ENCODE peak calls at places on chromosomes 12 and 14, in five cellular contexts. One of them, this sample, is unnamed.

GRCh38 chr12:1046727-1047126 is 55.7 kb downstream of the ERC1 start:
- DNase-seq in prostate gland: no peak
- DNase-seq in CD4-positive, alpha-beta memory T cell: no peak
- DNase-seq in aorta: no peak
- DNase-seq in lower lobe of right lung: no peak
- DNase-seq in this sample: no peak

GRCh38 chr12:107523760-107524558 is 161.6 kb upstream of the PWP1 start:
- DNase-seq in lower lobe of right lung: no peak
- DNase-seq in CD4-positive, alpha-beta memory T cell: no peak
- DNase-seq in aorta: no peak
- DNase-seq in prostate gland: no peak
- DNase-seq in this sample: no peak

GRCh38 chr12:26539131-26539530 is 293.9 kb downstream of the ITPR2 start:
- DNase-seq in aorta: no peak
- DNase-seq in lower lobe of right lung: no peak
- DNase-seq in CD4-positive, alpha-beta memory T cell: no peak
- DNase-seq in prostate gland: no peak
- DNase-seq in this sample: no peak

GRCh38 chr12:54394281-54394719 is 9.8 kb upstream of the ZNF385A start:
- DNase-seq in CD4-positive, alpha-beta memory T cell: no peak
- DNase-seq in lower lobe of right lung: no peak
- DNase-seq in aorta: no peak
- DNase-seq in prostate gland: peak; percentile 67
- DNase-seq in this sample: no peak

GRCh38 chr12:97567619-97568110 is 105.1 kb downstream of the RMST start:
- DNase-seq in aorta: no peak
- DNase-seq in lower lobe of right lung: no peak
- DNase-seq in prostate gland: no peak
- DNase-seq in CD4-positive, alpha-beta memory T cell: no peak
- DNase-seq in this sample: no peak

GRCh38 chr12:124114316-124114715 is 141.3 kb downstream of the ZNF664 start:
- DNase-seq in aorta: no peak
- DNase-seq in prostate gland: no peak
- DNase-seq in CD4-positive, alpha-beta memory T cell: no peak
- DNase-seq in lower lobe of right lung: no peak
- DNase-seq in this sample: no peak

GRCh38 chr14:92323031-92323915 is at the start of gene SLC24A4:
- DNase-seq in lower lobe of right lung: no peak
- DNase-seq in CD4-positive, alpha-beta memory T cell: no peak
- DNase-seq in prostate gland: no peak
- DNase-seq in aorta: no peak
- DNase-seq in this sample: no peak

GRCh38 chr12:10363922-10364838 is 25.7 kb downstream of the KLRK1 start:
- DNase-seq in aorta: peak; percentile 52
- DNase-seq in CD4-positive, alpha-beta memory T cell: peak; percentile 32
- DNase-seq in prostate gland: peak; percentile 50
- DNase-seq in lower lobe of right lung: no peak
- DNase-seq in this sample: peak; percentile 33

GRCh38 chr12:10194160-10194559 is 15.3 kb downstream of the TMEM52B start:
- DNase-seq in aorta: no peak
- DNase-seq in CD4-positive, alpha-beta memory T cell: no peak
- DNase-seq in lower lobe of right lung: no peak
- DNase-seq in prostate gland: no peak
- DNase-seq in this sample: no peak

GRCh38 chr12:126055521-126055920 is 990.3 kb downstream of the AACS start:
- DNase-seq in lower lobe of right lung: no peak
- DNase-seq in aorta: no peak
- DNase-seq in CD4-positive, alpha-beta memory T cell: no peak
- DNase-seq in prostate gland: no peak
- DNase-seq in this sample: no peak

GRCh38 chr12:19837543-19837942 is 398.3 kb downstream of the AEBP2 start:
- DNase-seq in aorta: no peak
- DNase-seq in CD4-positive, alpha-beta memory T cell: no peak
- DNase-seq in prostate gland: no peak
- DNase-seq in lower lobe of right lung: no peak
- DNase-seq in this sample: no peak

GRCh38 chr14:90512332-90512951 is 115.6 kb downstream of the CALM1 start:
- DNase-seq in aorta: no peak
- DNase-seq in CD4-positive, alpha-beta memory T cell: no peak
- DNase-seq in prostate gland: no peak
- DNase-seq in lower lobe of right lung: peak; percentile 40
- DNase-seq in this sample: no peak

GRCh38 chr14:100192672-100193416 is 33.4 kb upstream of the DEGS2 start:
- DNase-seq in CD4-positive, alpha-beta memory T cell: peak; percentile 100
- DNase-seq in lower lobe of right lung: peak; percentile 100
- DNase-seq in aorta: peak; percentile 99
- DNase-seq in prostate gland: peak; percentile 100
- DNase-seq in this sample: peak; percentile 100

GRCh38 chr12:30694971-30695326 is 720 bp downstream of the IPO8 start:
- DNase-seq in lower lobe of right lung: peak; percentile 63
- DNase-seq in aorta: peak; percentile 58
- DNase-seq in CD4-positive, alpha-beta memory T cell: peak; percentile 4
- DNase-seq in prostate gland: peak; percentile 30
- DNase-seq in this sample: peak; percentile 76

GRCh38 chr12:28108599-28108998 is 81.7 kb upstream of the CCDC91 start:
- DNase-seq in CD4-positive, alpha-beta memory T cell: peak; percentile 48
- DNase-seq in lower lobe of right lung: no peak
- DNase-seq in aorta: no peak
- DNase-seq in prostate gland: no peak
- DNase-seq in this sample: no peak

GRCh38 chr12:45695035-45695434 is 34.5 kb upstream of the ARID2 start:
- DNase-seq in CD4-positive, alpha-beta memory T cell: no peak
- DNase-seq in aorta: no peak
- DNase-seq in lower lobe of right lung: no peak
- DNase-seq in prostate gland: no peak
- DNase-seq in this sample: no peak

GRCh38 chr12:107356266-107356936 is 263.1 kb upstream of the CRY1 start:
- DNase-seq in lower lobe of right lung: no peak
- DNase-seq in prostate gland: no peak
- DNase-seq in aorta: no peak
- DNase-seq in CD4-positive, alpha-beta memory T cell: no peak
- DNase-seq in this sample: no peak

GRCh38 chr12:109559601-109560000 is 13.7 kb downstream of the MMAB start:
- DNase-seq in aorta: no peak
- DNase-seq in lower lobe of right lung: no peak
- DNase-seq in prostate gland: no peak
- DNase-seq in CD4-positive, alpha-beta memory T cell: no peak
- DNase-seq in this sample: peak; percentile 59

GRCh38 chr12:53561590-53561953 is 54.3 kb upstream of the NPFF start:
- DNase-seq in CD4-positive, alpha-beta memory T cell: no peak
- DNase-seq in aorta: no peak
- DNase-seq in lower lobe of right lung: no peak
- DNase-seq in prostate gland: no peak
- DNase-seq in this sample: no peak

GRCh38 chr14:70448633-70449032 is 3.3 kb upstream of the ADAM21 start:
- DNase-seq in aorta: no peak
- DNase-seq in prostate gland: no peak
- DNase-seq in CD4-positive, alpha-beta memory T cell: no peak
- DNase-seq in lower lobe of right lung: no peak
- DNase-seq in this sample: no peak

GRCh38 chr14:69154779-69155178 is 1.9 kb upstream of the DCAF5 start:
- DNase-seq in CD4-positive, alpha-beta memory T cell: no peak
- DNase-seq in lower lobe of right lung: no peak
- DNase-seq in aorta: no peak
- DNase-seq in prostate gland: no peak
- DNase-seq in this sample: peak; percentile 44

GRCh38 chr12:38392584-38393144 is 76.1 kb downstream of the ALG10B start:
- DNase-seq in prostate gland: no peak
- DNase-seq in aorta: no peak
- DNase-seq in CD4-positive, alpha-beta memory T cell: no peak
- DNase-seq in lower lobe of right lung: no peak
- DNase-seq in this sample: no peak

GRCh38 chr14:105196228-105196960 is 15.3 kb upstream of the NUDT14 start:
- DNase-seq in prostate gland: no peak
- DNase-seq in lower lobe of right lung: peak; percentile 64
- DNase-seq in aorta: no peak
- DNase-seq in CD4-positive, alpha-beta memory T cell: no peak
- DNase-seq in this sample: no peak
- H3K4me1 ChIP-seq in prostate gland: no peaks in the 10 kb centered on the region
- H3K4me1 ChIP-seq in lower lobe of right lung: peaks cover 72% of the 10 kb centered on the region
- H3K4me1 ChIP-seq in aorta: no peaks in the 10 kb centered on the region
- H3K4me1 ChIP-seq in CD4-positive, alpha-beta memory T cell: peaks cover 49% of the 10 kb centered on the region
- H3K4me1 ChIP-seq in this sample: no peaks in the 10 kb centered on the region

DNA sequence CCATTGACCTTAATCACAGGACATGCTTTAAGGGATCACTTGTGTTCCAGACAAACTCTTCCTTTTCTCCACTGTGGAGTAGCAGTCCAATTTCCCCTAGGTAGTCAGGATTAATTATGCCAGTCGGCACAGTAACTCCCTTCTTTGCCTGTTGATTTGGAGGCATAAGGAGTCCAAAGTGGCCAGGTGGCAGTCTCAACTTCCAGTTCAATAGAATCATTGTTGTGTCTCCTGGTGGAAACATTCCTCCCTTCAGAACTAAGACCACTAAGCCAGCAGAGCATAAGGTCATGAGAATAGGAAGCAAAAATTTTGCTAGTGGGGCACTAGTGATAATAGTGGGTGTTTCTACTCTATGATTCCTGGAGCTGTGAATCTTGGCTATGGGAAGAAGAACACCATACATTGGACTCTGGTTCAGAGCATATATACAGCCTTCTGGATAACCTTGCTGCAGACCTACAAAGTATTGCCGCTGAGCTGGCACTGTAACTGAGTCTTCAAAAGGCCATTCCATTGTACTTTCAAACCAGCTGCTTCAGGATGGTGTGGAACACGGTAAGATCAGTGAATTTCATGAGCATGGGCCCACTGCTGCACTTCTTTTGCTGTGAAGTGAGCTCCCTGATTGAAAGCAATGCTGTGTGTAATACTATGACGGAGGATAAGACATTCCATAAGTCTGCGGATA is 147.3 kb upstream of the MAX start:
- DNase-seq in prostate gland: no peak
- DNase-seq in CD4-positive, alpha-beta memory T cell: no peak
- DNase-seq in aorta: no peak
- DNase-seq in lower lobe of right lung: no peak
- DNase-seq in this sample: no peak
- H3K27ac ChIP-seq in prostate gland: no peak overlapping the region
- H3K27ac ChIP-seq in CD4-positive, alpha-beta memory T cell: no peak overlapping the region
- H3K27ac ChIP-seq in aorta: no peak overlapping the region
- H3K27ac ChIP-seq in lower lobe of right lung: no peak overlapping the region
- H3K27ac ChIP-seq in this sample: no peak overlapping the region

GRCh38 chr12:62769076-62769619 is 165.8 kb downstream of the PPM1H start:
- DNase-seq in CD4-positive, alpha-beta memory T cell: no peak
- DNase-seq in prostate gland: no peak
- DNase-seq in lower lobe of right lung: no peak
- DNase-seq in aorta: no peak
- DNase-seq in this sample: no peak

GRCh38 chr12:62766516-62766915 is 168.4 kb downstream of the PPM1H start:
- DNase-seq in lower lobe of right lung: no peak
- DNase-seq in CD4-positive, alpha-beta memory T cell: no peak
- DNase-seq in aorta: no peak
- DNase-seq in prostate gland: no peak
- DNase-seq in this sample: no peak

GRCh38 chr12:62767506-62767905 is 167.4 kb downstream of the PPM1H start:
- DNase-seq in CD4-positive, alpha-beta memory T cell: no peak
- DNase-seq in lower lobe of right lung: no peak
- DNase-seq in aorta: no peak
- DNase-seq in prostate gland: no peak
- DNase-seq in this sample: no peak

GRCh38 chr12:62764251-62764650 is 170.7 kb downstream of the PPM1H start:
- DNase-seq in prostate gland: no peak
- DNase-seq in aorta: no peak
- DNase-seq in lower lobe of right lung: no peak
- DNase-seq in CD4-positive, alpha-beta memory T cell: no peak
- DNase-seq in this sample: no peak

DNA sequence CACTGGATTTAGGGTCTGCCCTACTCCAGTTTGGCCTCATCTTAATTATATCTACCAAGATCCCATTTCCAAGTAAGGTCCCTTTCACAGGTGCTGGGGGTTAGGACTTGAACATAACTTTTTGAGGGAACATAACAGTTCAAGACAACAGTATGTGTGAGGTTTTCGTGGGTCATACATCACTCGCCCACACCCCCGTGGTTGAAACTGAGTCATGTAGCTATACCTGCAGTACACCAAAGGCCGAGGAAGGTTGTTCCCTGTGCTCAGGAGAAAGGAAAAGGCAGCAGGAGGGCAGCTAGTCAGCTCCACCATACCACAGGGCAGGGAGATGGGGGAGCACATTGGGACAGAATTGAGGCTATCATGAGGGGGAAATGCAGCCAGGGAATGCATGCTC is 167.0 kb downstream of the PPM1H start:
- DNase-seq in aorta: no peak
- DNase-seq in CD4-positive, alpha-beta memory T cell: no peak
- DNase-seq in prostate gland: no peak
- DNase-seq in lower lobe of right lung: no peak
- DNase-seq in this sample: no peak
- H3K4me1 ChIP-seq in aorta: no peaks in the 10 kb centered on the region
- H3K4me1 ChIP-seq in CD4-positive, alpha-beta memory T cell: no peaks in the 10 kb centered on the region
- H3K4me1 ChIP-seq in prostate gland: no peaks in the 10 kb centered on the region
- H3K4me1 ChIP-seq in lower lobe of right lung: no peaks in the 10 kb centered on the region
- H3K4me1 ChIP-seq in this sample: no peaks in the 10 kb centered on the region

GRCh38 chr14:63933701-63934100 is 80.9 kb downstream of the SYNE2 start:
- DNase-seq in lower lobe of right lung: no peak
- DNase-seq in aorta: no peak
- DNase-seq in CD4-positive, alpha-beta memory T cell: no peak
- DNase-seq in prostate gland: no peak
- DNase-seq in this sample: no peak
- H3K27ac ChIP-seq in lower lobe of right lung: no peak overlapping the region
- H3K27ac ChIP-seq in aorta: no peak overlapping the region
- H3K27ac ChIP-seq in CD4-positive, alpha-beta memory T cell: no peak overlapping the region
- H3K27ac ChIP-seq in prostate gland: no peak overlapping the region
- H3K27ac ChIP-seq in this sample: no peak overlapping the region

GRCh38 chr12:65960820-65961691 is 136.8 kb downstream of the HMGA2 start:
- DNase-seq in lower lobe of right lung: no peak
- DNase-seq in prostate gland: no peak
- DNase-seq in CD4-positive, alpha-beta memory T cell: no peak
- DNase-seq in aorta: no peak
- DNase-seq in this sample: no peak
- H3K4me1 ChIP-seq in lower lobe of right lung: no peaks in the 10 kb centered on the region
- H3K4me1 ChIP-seq in prostate gland: no peaks in the 10 kb centered on the region
- H3K4me1 ChIP-seq in CD4-positive, alpha-beta memory T cell: no peaks in the 10 kb centered on the region
- H3K4me1 ChIP-seq in aorta: no peaks in the 10 kb centered on the region
- H3K4me1 ChIP-seq in this sample: no peaks in the 10 kb centered on the region

DNA sequence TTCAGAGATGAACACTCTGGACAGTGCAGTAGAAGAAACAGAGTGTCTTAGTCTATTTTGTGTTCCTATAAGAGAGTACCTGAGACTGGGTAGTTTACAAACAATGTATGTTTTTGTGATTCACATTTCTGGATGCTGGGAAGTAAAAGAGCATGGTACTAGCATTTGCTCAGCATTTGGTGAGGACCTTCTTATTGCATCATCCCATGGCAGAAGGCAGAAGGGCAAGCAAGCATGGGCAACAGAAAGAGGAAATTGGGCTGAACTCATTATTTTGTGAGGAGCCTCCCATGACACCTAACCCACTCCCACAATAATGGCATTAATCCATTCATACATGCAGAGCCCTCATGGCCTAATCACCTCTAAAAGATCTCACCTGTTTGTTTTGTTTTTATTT is 8.0 kb downstream of the ANKS1B start:
- DNase-seq in aorta: no peak
- DNase-seq in lower lobe of right lung: no peak
- DNase-seq in prostate gland: no peak
- DNase-seq in CD4-positive, alpha-beta memory T cell: no peak
- DNase-seq in this sample: no peak
- H3K27ac ChIP-seq in aorta: no peak overlapping the region
- H3K27ac ChIP-seq in lower lobe of right lung: no peak overlapping the region
- H3K27ac ChIP-seq in prostate gland: no peak overlapping the region
- H3K27ac ChIP-seq in CD4-positive, alpha-beta memory T cell: no peak overlapping the region
- H3K27ac ChIP-seq in this sample: no peak overlapping the region